ENCODE peak calls at places on chromosomes 5 and 9, in five cellular contexts. B is GM12878, K is HL-60, Z is HepG2, X is SK-N-SH. J is an unnamed sample.

GRCh38 chr9:120531683-120532300 is 48.2 kb downstream of the CDK5RAP2 start:
- DNase-seq in B (no peak), K (no peak), Z (peak; percentile 25), X (peak; percentile 42), J (peak; percentile 52)

GRCh38 chr5:123795688-123796087 is 283.7 kb downstream of the CSNK1G3 start:
- DNase-seq in B (no peak), K (no peak), Z (no peak), X (no peak), J (no peak)

GRCh38 chr5:180354966-180355365 is 1.8 kb upstream of the GFPT2 start:
- DNase-seq in B (no peak), K (no peak), Z (no peak), X (no peak), J (no peak)

GRCh38 chr9:98186236-98186635 is 6.2 kb downstream of the CORO2A start:
- DNase-seq in B (no peak), K (no peak), Z (no peak), X (no peak), J (no peak)

GRCh38 chr5:134084570-134084969 is 29.9 kb upstream of the TCF7 start:
- DNase-seq in B (no peak), K (no peak), Z (no peak), X (no peak), J (no peak)

GRCh38 chr5:149410721-149411432 is 31.8 kb upstream of the IL17B start:
- DNase-seq in B (no peak), K (no peak), Z (peak; percentile 30), X (no peak), J (no peak)

GRCh38 chr5:116733995-116734716 is 159.5 kb upstream of the SEMA6A start:
- DNase-seq in B (no peak), K (no peak), Z (no peak), X (no peak), J (no peak)

GRCh38 chr5:119022017-119022745 is 33.8 kb upstream of the DTWD2 start:
- DNase-seq in B (no peak), K (no peak), Z (no peak), X (peak; percentile 33), J (no peak)

DNA sequence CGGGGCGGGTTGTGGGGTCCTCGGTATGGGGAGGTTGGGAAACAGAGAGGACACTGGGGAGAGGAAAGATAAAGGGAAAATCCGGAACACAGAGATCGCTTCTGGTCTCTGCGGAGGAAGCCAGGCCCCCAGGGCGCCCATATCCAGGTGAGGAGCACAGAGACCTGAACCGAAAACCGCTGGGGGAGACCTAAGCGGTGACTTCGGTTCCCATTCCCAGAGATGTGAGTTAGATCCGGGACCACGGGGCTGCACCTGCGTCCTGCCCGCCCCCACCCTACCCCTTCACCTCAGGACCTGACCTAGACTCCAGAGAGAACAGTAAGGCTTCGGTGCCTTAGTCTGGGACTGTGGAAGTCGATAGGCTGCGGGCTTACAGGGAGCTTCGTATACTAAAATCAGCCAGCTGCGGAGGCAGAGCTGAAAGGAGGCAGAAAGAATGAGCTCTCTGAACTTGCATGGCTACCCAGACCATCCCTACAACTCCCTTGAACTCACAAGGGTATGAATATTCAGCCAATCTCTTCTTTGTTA is 463 bp upstream of the FAM13B start:
- DNase-seq in B (no peak), K (no peak), Z (no peak), X (no peak), J (no peak)
- TF ChIP-seq GABPA in B (no peak), K (no peak), Z (no peak), X (no peak), J (no peak)

GRCh38 chr5:161572914-161573313 is 26.4 kb upstream of the GABRB2 start:
- DNase-seq in B (no peak), K (no peak), Z (no peak), X (no peak), J (no peak)
- TF ChIP-seq GABPA in B (no peak), K (no peak), Z (no peak), X (no peak), J (no peak)

GRCh38 chr9:13070612-13071595 is 208.6 kb downstream of the MPDZ start:
- DNase-seq in B (no peak), K (no peak), Z (no peak), X (no peak), J (no peak)
- TF ChIP-seq GABPA in B (no peak), K (no peak), Z (no peak), X (no peak), J (no peak)

GRCh38 chr5:142976861-142977260 is 206.7 kb downstream of the ARHGAP26 start:
- DNase-seq in B (no peak), K (peak; percentile 32), Z (no peak), X (no peak), J (no peak)

GRCh38 chr5:142979636-142980035 is 209.5 kb downstream of the ARHGAP26 start:
- DNase-seq in B (no peak), K (no peak), Z (no peak), X (no peak), J (no peak)

GRCh38 chr5:142978726-142979125 is 208.5 kb downstream of the ARHGAP26 start:
- DNase-seq in B (no peak), K (no peak), Z (no peak), X (no peak), J (no peak)

GRCh38 chr5:142978252-142978651 is 208.1 kb downstream of the ARHGAP26 start:
- DNase-seq in B (no peak), K (no peak), Z (no peak), X (no peak), J (no peak)

GRCh38 chr5:142977363-142978051 is 207.3 kb downstream of the ARHGAP26 start:
- DNase-seq in B (peak; percentile 58), K (peak; percentile 81), Z (no peak), X (no peak), J (no peak)
- TF ChIP-seq GABPA in B (no peak), K (no peak), Z (no peak), X (peak; percentile 10), J (no peak)

GRCh38 chr9:131706608-131706970 is 33.3 kb downstream of the RAPGEF1 start:
- DNase-seq in B (no peak), K (no peak), Z (peak; percentile 74), X (no peak), J (no peak)

GRCh38 chr9:131708613-131709002 is 31.3 kb downstream of the RAPGEF1 start:
- DNase-seq in B (no peak), K (no peak), Z (no peak), X (no peak), J (no peak)

GRCh38 chr9:131709741-131710499 is 30.0 kb downstream of the RAPGEF1 start:
- DNase-seq in B (peak; percentile 77), K (no peak), Z (no peak), X (no peak), J (no peak)

GRCh38 chr9:131707050-131707449 is 32.8 kb downstream of the RAPGEF1 start:
- DNase-seq in B (no peak), K (no peak), Z (no peak), X (no peak), J (no peak)

GRCh38 chr9:131707677-131708612 is 31.9 kb downstream of the RAPGEF1 start:
- DNase-seq in B (no peak), K (no peak), Z (no peak), X (no peak), J (no peak)
- TF ChIP-seq GABPA in B (no peak), K (no peak), Z (no peak), X (no peak), J (no peak)

GRCh38 chr9:83030391-83031107 is 32.4 kb downstream of the RASEF start:
- DNase-seq in B (no peak), K (no peak), Z (no peak), X (no peak), J (no peak)

GRCh38 chr9:83034587-83034986 is 28.4 kb downstream of the RASEF start:
- DNase-seq in B (no peak), K (no peak), Z (no peak), X (no peak), J (no peak)

GRCh38 chr9:83036043-83036442 is 26.9 kb downstream of the RASEF start:
- DNase-seq in B (no peak), K (no peak), Z (no peak), X (peak; percentile 41), J (no peak)

GRCh38 chr9:83032065-83032625 is 30.8 kb downstream of the RASEF start:
- DNase-seq in B (no peak), K (no peak), Z (no peak), X (no peak), J (no peak)

DNA sequence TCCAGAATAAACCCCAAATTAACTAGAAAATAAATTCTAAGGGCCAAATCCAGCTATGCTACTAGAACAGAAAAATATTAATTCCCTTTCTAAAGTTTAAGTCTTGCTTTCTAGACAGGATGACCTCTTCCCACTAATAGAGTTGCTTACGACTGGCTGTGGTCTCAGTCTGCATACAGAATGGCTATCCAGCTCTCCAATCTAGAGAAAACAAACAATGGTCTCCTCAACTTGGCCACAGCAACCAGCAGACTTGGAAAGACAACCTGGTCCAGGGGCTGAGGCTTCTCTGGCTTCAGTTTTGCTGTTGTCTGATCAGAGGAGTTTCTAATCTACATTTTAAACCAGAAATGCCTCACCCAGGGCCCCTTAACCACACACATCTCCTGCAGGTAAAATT is 28.9 kb downstream of the RASEF start:
- DNase-seq in B (no peak), K (no peak), Z (no peak), X (no peak), J (no peak)
- TF ChIP-seq GABPA in B (no peak), K (no peak), Z (no peak), X (no peak), J (no peak)